ENCODE peak calls at places on chromosomes 4 and X, in ten cellular contexts. B, F, S, L, J, E, G, H, M and K are unnamed samples.

GRCh38 chr4:88144866-88145300 is 13.6 kb downstream of the ABCG2 start:
- DNase-seq in B (no peak), M (no peak), H (no peak), E (no peak), G (no peak), F (no peak), L (peak), J (no peak), S (no peak), K (no peak)

GRCh38 chr4:140901736-140902336 is 145.7 kb upstream of the TBC1D9 start:
- DNase-seq in M (no peak), J (no peak), G (no peak), L (no peak), H (no peak), E (no peak), B (no peak), F (no peak), S (no peak), K (no peak)

GRCh38 chrX:79266702-79267101 is 100.4 kb downstream of the ITM2A start:
- DNase-seq in H (no peak), S (no peak), B (no peak), L (no peak), E (no peak), F (no peak), J (no peak), M (no peak), G (no peak), K (no peak)

GRCh38 chr4:171025776-171026175 is 787.4 kb upstream of the GALNTL6 start:
- DNase-seq in E (no peak), F (no peak), M (peak), B (no peak), S (peak), G (no peak), H (no peak), L (peak), J (no peak), K (no peak)

GRCh38 chr4:97016186-97016945 is 1126.9 kb downstream of the STPG2 start:
- DNase-seq in B (no peak), L (no peak), M (no peak), E (no peak), J (no peak), H (no peak), S (no peak), F (no peak), G (no peak), K (no peak)

GRCh38 chr4:37793562-37793961 is 32.9 kb upstream of the PGM2 start:
- DNase-seq in E (peak), H (no peak), B (no peak), J (no peak), L (peak), G (peak), F (no peak), M (no peak), S (peak), K (no peak)

GRCh38 chr4:93748943-93749342 is 79.6 kb upstream of the ATOH1 start:
- DNase-seq in S (no peak), G (no peak), B (no peak), H (no peak), M (no peak), E (no peak), F (no peak), L (no peak), J (no peak), K (no peak)

GRCh38 chr4:118180776-118181175 is 146.5 kb downstream of the NDST3 start:
- DNase-seq in F (no peak), E (no peak), H (no peak), S (peak), G (no peak), B (no peak), L (no peak), M (no peak), J (no peak), K (no peak)

GRCh38 chrX:129953334-129953648 is 29.1 kb upstream of the BCORL1 start:
- DNase-seq in J (no peak), S (no peak), G (no peak), F (no peak), B (no peak), E (no peak), L (no peak), H (no peak), M (no peak), K (no peak)

GRCh38 chrX:118878977-118879376 is 55.4 kb downstream of the ZCCHC12 start:
- DNase-seq in H (no peak), B (no peak), J (no peak), L (no peak), E (no peak), S (no peak), M (peak), G (no peak), F (no peak), K (no peak)

GRCh38 chrX:68462653-68463052 is 29.4 kb upstream of the OPHN1 start:
- DNase-seq in M (no peak), L (no peak), J (peak), G (peak), B (no peak), H (no peak), E (peak), S (peak), F (no peak), K (no peak)

GRCh38 chrX:9538544-9539045 is 73.7 kb downstream of the TBL1X start:
- DNase-seq in F (no peak), L (no peak), M (no peak), G (no peak), B (no peak), J (no peak), E (peak), H (no peak), S (peak), K (no peak)

GRCh38 chr4:4867745-4868505 is 8.5 kb downstream of the MSX1 start:
- DNase-seq in L (no peak), J (no peak), S (no peak), H (no peak), E (no peak), F (no peak), G (no peak), M (no peak), B (no peak), K (no peak)

GRCh38 chr4:56880572-56880971 is 27.1 kb upstream of the REST start:
- DNase-seq in M (no peak), G (no peak), E (no peak), L (no peak), J (no peak), F (no peak), H (no peak), S (no peak), B (no peak), K (no peak)

GRCh38 chrX:63656871-63657580 is 128.0 kb downstream of the ARHGEF9 start:
- DNase-seq in S (peak), L (no peak), H (peak), F (peak), J (no peak), M (no peak), G (peak), B (no peak), E (peak), K (no peak)

GRCh38 chr4:732911-733630 is 27.4 kb downstream of the PCGF3 start:
- DNase-seq in B (no peak), J (no peak), H (no peak), S (no peak), M (no peak), F (no peak), G (no peak), E (no peak), L (no peak), K (peak)

GRCh38 chrX:63434665-63435064 is 83.5 kb upstream of the SPIN4 start:
- DNase-seq in E (no peak), J (peak), S (peak), H (no peak), L (peak), G (peak), M (no peak), B (peak), F (no peak), K (no peak)

GRCh38 chrX:115449742-115450141 is 111.2 kb upstream of the PLS3 start:
- DNase-seq in H (no peak), B (peak), L (no peak), G (peak), J (no peak), E (peak), M (no peak), F (no peak), S (peak), K (no peak)

GRCh38 chr4:68372588-68372987 is 22.7 kb upstream of the YTHDC1 start:
- DNase-seq in J (no peak), B (no peak), M (no peak), S (no peak), L (peak), H (no peak), E (peak), F (no peak), G (no peak), K (no peak)

GRCh38 chr4:10051536-10052135 is 30.3 kb upstream of the SLC2A9 start:
- DNase-seq in J (no peak), G (no peak), L (no peak), B (no peak), S (no peak), F (no peak), M (no peak), H (no peak), E (no peak), K (no peak)

GRCh38 chr4:169957785-169958184 is 68.4 kb downstream of the MFAP3L start:
- DNase-seq in H (no peak), L (no peak), M (no peak), B (no peak), J (no peak), S (peak), E (no peak), F (no peak), G (no peak), K (no peak)

GRCh38 chr4:83906561-83906960 is 370.7 kb downstream of the GPAT3 start:
- DNase-seq in M (no peak), G (peak), F (peak), E (peak), B (no peak), S (peak), L (no peak), H (no peak), J (no peak), K (no peak)

GRCh38 chr4:11599044-11599443 is 170.3 kb upstream of the HS3ST1 start:
- DNase-seq in J (no peak), G (no peak), E (no peak), B (no peak), L (no peak), M (no peak), S (no peak), F (no peak), H (no peak), K (no peak)

GRCh38 chrX:154384284-154384892 is 5.3 kb downstream of the EMD start:
- DNase-seq in S (no peak), L (no peak), E (peak), B (no peak), M (no peak), F (no peak), H (no peak), J (no peak), G (peak), K (no peak)

GRCh38 chr4:1412376-1413220 is 6.4 kb upstream of the NKX1-1 start:
- DNase-seq in B (peak), L (no peak), M (no peak), H (no peak), G (no peak), S (no peak), J (no peak), E (no peak), F (no peak), K (no peak)

GRCh38 chr4:139300431-139301142 is 718 bp upstream of the NAA15 start:
- DNase-seq in E (peak), G (peak), J (no peak), B (no peak), H (no peak), S (peak), F (no peak), L (peak), M (peak), K (no peak)

GRCh38 chr4:139304920-139305319 is 2.6 kb upstream of the NDUFC1 start:
- DNase-seq in H (no peak), E (no peak), G (no peak), J (no peak), M (no peak), S (no peak), F (no peak), L (no peak), B (no peak), K (no peak)

GRCh38 chr4:139301821-139302611 is at the start of gene NDUFC1:
- DNase-seq in H (no peak), E (peak), S (peak), F (no peak), L (peak), G (peak), B (peak), J (peak), M (peak), K (peak)

GRCh38 chr4:139299536-139299935 is 1.8 kb upstream of the NAA15 start:
- DNase-seq in M (no peak), J (no peak), H (no peak), E (no peak), G (no peak), F (no peak), L (no peak), B (no peak), S (no peak), K (no peak)

GRCh38 chr4:139301143-139301820 is at the start of gene NAA15:
- DNase-seq in G (peak), E (peak), S (peak), J (peak), F (peak), M (peak), H (peak), L (peak), B (peak), K (peak)
- TF ChIP-seq CTCF in G (no peak), E (peak), S (no peak), J (no peak), F (no peak), M (no peak), H (no peak), L (no peak), B (no peak), K (no peak)

GRCh38 chrX:102840871-102841705 is 96.0 kb upstream of the RAB40AL start:
- DNase-seq in J (no peak), E (peak), F (no peak), B (no peak), L (no peak), M (no peak), S (peak), G (peak), H (no peak), K (no peak)
- TF ChIP-seq CTCF in J (peak), E (peak), F (peak), B (no peak), L (no peak), M (peak), S (no peak), G (peak), H (no peak), K (peak)

GRCh38 chr4:186726440-186727148 is 2.9 kb upstream of the FAT1 start:
- DNase-seq in B (peak), H (no peak), F (peak), L (peak), J (peak), E (peak), M (no peak), S (peak), G (peak), K (peak)

GRCh38 chr4:186729856-186730255 is 6.2 kb upstream of the FAT1 start:
- DNase-seq in B (no peak), G (no peak), J (no peak), E (no peak), F (no peak), M (no peak), H (no peak), L (no peak), S (no peak), K (no peak)

GRCh38 chr4:186727149-186727976 is 3.7 kb upstream of the FAT1 start:
- DNase-seq in S (peak), G (no peak), L (no peak), E (no peak), B (no peak), H (no peak), J (no peak), F (no peak), M (no peak), K (no peak)

GRCh38 chr4:186728631-186729271 is 5.1 kb upstream of the FAT1 start:
- DNase-seq in B (no peak), M (no peak), H (no peak), E (no peak), F (no peak), L (peak), G (peak), J (no peak), S (peak), K (no peak)

DNA sequence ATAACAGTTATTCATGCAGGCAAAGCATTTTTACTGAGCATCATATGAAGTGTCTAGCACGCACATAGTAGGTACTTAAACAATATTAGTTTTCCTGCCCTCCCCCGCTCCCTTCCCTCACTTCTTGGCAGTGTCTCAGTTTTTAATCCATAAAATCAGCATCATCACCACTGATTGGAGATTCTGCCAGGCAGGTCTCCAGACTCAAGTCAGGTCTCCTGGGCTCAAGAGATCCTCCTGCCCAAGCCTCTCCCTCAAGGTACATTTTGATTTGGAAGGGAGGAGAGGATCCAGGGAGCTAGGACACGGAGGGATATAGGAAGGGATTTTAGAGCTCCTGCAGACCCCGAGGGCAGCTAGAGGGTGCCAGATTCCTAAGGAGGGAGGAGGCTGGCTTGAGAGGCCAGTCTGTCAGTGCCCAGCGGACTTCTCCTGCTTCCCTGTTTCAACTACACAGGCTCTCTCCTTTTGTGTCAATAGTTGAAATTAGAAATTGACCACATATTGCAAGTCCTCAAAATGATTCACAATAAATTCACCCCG is 4.4 kb upstream of the FAT1 start:
- DNase-seq in B (no peak), H (no peak), M (no peak), S (peak), L (peak), J (peak), G (peak), F (no peak), E (peak), K (no peak)
- TF ChIP-seq CTCF in B (no peak), H (no peak), M (no peak), S (no peak), L (peak), J (no peak), G (peak), F (no peak), E (peak), K (no peak)

DNA sequence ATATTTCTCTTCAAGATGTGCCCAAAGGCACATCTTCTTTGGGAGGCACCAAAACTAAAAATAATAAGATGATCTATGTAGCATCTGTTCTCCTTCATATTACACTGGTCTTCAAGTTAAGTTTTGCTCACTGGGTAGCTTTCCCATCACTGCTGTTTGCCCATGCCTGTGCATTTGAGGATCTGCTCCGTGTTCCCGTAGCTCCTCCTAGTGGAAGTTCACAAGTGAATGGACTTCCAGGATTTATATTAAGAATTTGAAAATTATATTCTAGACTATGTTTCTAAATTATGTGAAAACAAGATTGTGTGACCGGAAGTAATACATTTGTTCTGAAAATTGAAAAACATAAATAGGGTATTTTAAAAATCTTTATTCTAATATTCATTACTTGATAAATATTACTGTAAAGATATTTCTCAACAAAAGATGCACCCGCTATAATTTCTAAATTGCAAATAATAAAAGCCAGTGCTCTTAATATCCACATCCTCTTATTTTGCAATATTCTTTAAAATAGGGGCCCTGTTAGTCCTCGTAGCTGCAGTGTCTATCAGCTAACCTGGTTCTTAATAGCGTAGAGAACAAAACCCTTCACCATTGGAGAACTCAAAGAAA is 147.7 kb downstream of the RBM46 start:
- DNase-seq in F (peak), B (no peak), J (peak), G (peak), L (no peak), M (no peak), H (no peak), S (peak), E (peak), K (peak)
- TF ChIP-seq CTCF in F (peak), B (no peak), J (peak), G (peak), L (no peak), M (peak), H (no peak), S (peak), E (peak), K (no peak)

GRCh38 chr4:41379230-41379629 is 122.5 kb downstream of the UCHL1 start:
- DNase-seq in E (no peak), B (no peak), F (no peak), S (no peak), G (no peak), H (no peak), J (no peak), M (no peak), L (no peak), K (no peak)
- TF ChIP-seq CTCF in E (no peak), B (no peak), F (no peak), S (no peak), G (no peak), H (no peak), J (no peak), M (no peak), L (no peak), K (no peak)

GRCh38 chrX:137032378-137032694 is 1.5 kb downstream of the GPR101 start:
- DNase-seq in M (no peak), E (no peak), J (no peak), F (no peak), L (no peak), H (no peak), S (no peak), G (no peak), B (no peak), K (no peak)
- TF ChIP-seq CTCF in M (no peak), E (no peak), J (no peak), F (no peak), L (no peak), H (no peak), S (no peak), G (no peak), B (no peak), K (no peak)